ENCODE peak calls at places on chromosome 20, in nine cellular contexts. One of them, this sample, is unnamed.

GRCh38 chr20:2617099-2617714 is 35.2 kb upstream of the NOP56 start:
- DNase-seq in COR-L47: no peak
- DNase-seq in GM13977: peak; percentile 28
- DNase-seq in pulmonary artery endothelial cell: no peak
- DNase-seq in LoVo: no peak
- DNase-seq in endothelial cell of umbilical vein: no peak
- DNase-seq in stimulated activated CD8-positive, alpha-beta memory T cell treated with anti-CD3 and anti-CD28 coated beads, Interleukin-4, amount 100 ng/mL, for 1 hour: no peak
- DNase-seq in AG04449: no peak
- DNase-seq in ureter: no peak
- DNase-seq in this sample: no peak

GRCh38 chr20:59737816-59738215 is 133.5 kb downstream of the PHACTR3 start:
- DNase-seq in stimulated activated CD8-positive, alpha-beta memory T cell treated with anti-CD3 and anti-CD28 coated beads, Interleukin-4, amount 100 ng/mL, for 1 hour: no peak
- DNase-seq in COR-L47: no peak
- DNase-seq in pulmonary artery endothelial cell: no peak
- DNase-seq in AG04449: no peak
- DNase-seq in LoVo: no peak
- DNase-seq in endothelial cell of umbilical vein: no peak
- DNase-seq in GM13977: no peak
- DNase-seq in ureter: no peak
- DNase-seq in this sample: no peak

GRCh38 chr20:33826270-33826897 is 15.2 kb downstream of the CHMP4B start:
- DNase-seq in COR-L47: no peak
- DNase-seq in AG04449: no peak
- DNase-seq in endothelial cell of umbilical vein: no peak
- DNase-seq in GM13977: no peak
- DNase-seq in stimulated activated CD8-positive, alpha-beta memory T cell treated with anti-CD3 and anti-CD28 coated beads, Interleukin-4, amount 100 ng/mL, for 1 hour: no peak
- DNase-seq in ureter: no peak
- DNase-seq in LoVo: no peak
- DNase-seq in pulmonary artery endothelial cell: no peak
- DNase-seq in this sample: no peak

GRCh38 chr20:22757424-22758189 is 173.2 kb upstream of the FOXA2 start:
- DNase-seq in endothelial cell of umbilical vein: no peak
- DNase-seq in pulmonary artery endothelial cell: no peak
- DNase-seq in stimulated activated CD8-positive, alpha-beta memory T cell treated with anti-CD3 and anti-CD28 coated beads, Interleukin-4, amount 100 ng/mL, for 1 hour: no peak
- DNase-seq in GM13977: no peak
- DNase-seq in COR-L47: no peak
- DNase-seq in ureter: no peak
- DNase-seq in LoVo: no peak
- DNase-seq in AG04449: no peak
- DNase-seq in this sample: no peak

GRCh38 chr20:63979549-63980316 is at the start of gene SAMD10:
- DNase-seq in COR-L47: peak; percentile 79
- DNase-seq in AG04449: no peak
- DNase-seq in pulmonary artery endothelial cell: no peak
- DNase-seq in endothelial cell of umbilical vein: peak; percentile 35
- DNase-seq in LoVo: peak; percentile 30
- DNase-seq in stimulated activated CD8-positive, alpha-beta memory T cell treated with anti-CD3 and anti-CD28 coated beads, Interleukin-4, amount 100 ng/mL, for 1 hour: peak; percentile 49
- DNase-seq in ureter: no peak
- DNase-seq in GM13977: peak; percentile 89
- DNase-seq in this sample: peak; percentile 56

GRCh38 chr20:33711446-33711738 is 8.7 kb downstream of the PXMP4 start:
- DNase-seq in LoVo: no peak
- DNase-seq in endothelial cell of umbilical vein: no peak
- DNase-seq in COR-L47: no peak
- DNase-seq in GM13977: no peak
- DNase-seq in pulmonary artery endothelial cell: no peak
- DNase-seq in AG04449: no peak
- DNase-seq in stimulated activated CD8-positive, alpha-beta memory T cell treated with anti-CD3 and anti-CD28 coated beads, Interleukin-4, amount 100 ng/mL, for 1 hour: no peak
- DNase-seq in ureter: no peak
- DNase-seq in this sample: no peak

GRCh38 chr20:17811605-17811965 is 111.8 kb downstream of the BANF2 start:
- DNase-seq in stimulated activated CD8-positive, alpha-beta memory T cell treated with anti-CD3 and anti-CD28 coated beads, Interleukin-4, amount 100 ng/mL, for 1 hour: no peak
- DNase-seq in COR-L47: no peak
- DNase-seq in endothelial cell of umbilical vein: no peak
- DNase-seq in LoVo: no peak
- DNase-seq in ureter: no peak
- DNase-seq in GM13977: no peak
- DNase-seq in AG04449: no peak
- DNase-seq in pulmonary artery endothelial cell: no peak
- DNase-seq in this sample: no peak

GRCh38 chr20:38139919-38140753 is 24.9 kb downstream of the TGM2 start:
- DNase-seq in GM13977: no peak
- DNase-seq in pulmonary artery endothelial cell: no peak
- DNase-seq in endothelial cell of umbilical vein: peak; percentile 54
- DNase-seq in stimulated activated CD8-positive, alpha-beta memory T cell treated with anti-CD3 and anti-CD28 coated beads, Interleukin-4, amount 100 ng/mL, for 1 hour: no peak
- DNase-seq in ureter: no peak
- DNase-seq in COR-L47: peak; percentile 37
- DNase-seq in LoVo: no peak
- DNase-seq in AG04449: no peak
- DNase-seq in this sample: no peak

GRCh38 chr20:22861990-22862389 is 173.1 kb upstream of the SSTR4 start:
- DNase-seq in endothelial cell of umbilical vein: peak; percentile 74
- DNase-seq in LoVo: no peak
- DNase-seq in pulmonary artery endothelial cell: peak; percentile 33
- DNase-seq in ureter: no peak
- DNase-seq in stimulated activated CD8-positive, alpha-beta memory T cell treated with anti-CD3 and anti-CD28 coated beads, Interleukin-4, amount 100 ng/mL, for 1 hour: no peak
- DNase-seq in AG04449: no peak
- DNase-seq in COR-L47: no peak
- DNase-seq in GM13977: no peak
- DNase-seq in this sample: no peak

GRCh38 chr20:19265646-19266374 is 53.4 kb downstream of the SLC24A3 start:
- DNase-seq in AG04449: no peak
- DNase-seq in stimulated activated CD8-positive, alpha-beta memory T cell treated with anti-CD3 and anti-CD28 coated beads, Interleukin-4, amount 100 ng/mL, for 1 hour: no peak
- DNase-seq in ureter: peak; percentile 41
- DNase-seq in endothelial cell of umbilical vein: no peak
- DNase-seq in GM13977: peak; percentile 27
- DNase-seq in LoVo: no peak
- DNase-seq in pulmonary artery endothelial cell: no peak
- DNase-seq in COR-L47: no peak
- DNase-seq in this sample: no peak

GRCh38 chr20:51002633-51003032 is 20.3 kb downstream of the KCNG1 start:
- DNase-seq in ureter: no peak
- DNase-seq in stimulated activated CD8-positive, alpha-beta memory T cell treated with anti-CD3 and anti-CD28 coated beads, Interleukin-4, amount 100 ng/mL, for 1 hour: no peak
- DNase-seq in endothelial cell of umbilical vein: no peak
- DNase-seq in pulmonary artery endothelial cell: no peak
- DNase-seq in LoVo: no peak
- DNase-seq in AG04449: no peak
- DNase-seq in GM13977: no peak
- DNase-seq in COR-L47: no peak
- DNase-seq in this sample: no peak

GRCh38 chr20:18904192-18904591 is 90.6 kb downstream of the SCP2D1 start:
- DNase-seq in GM13977: no peak
- DNase-seq in pulmonary artery endothelial cell: no peak
- DNase-seq in ureter: no peak
- DNase-seq in endothelial cell of umbilical vein: no peak
- DNase-seq in stimulated activated CD8-positive, alpha-beta memory T cell treated with anti-CD3 and anti-CD28 coated beads, Interleukin-4, amount 100 ng/mL, for 1 hour: no peak
- DNase-seq in LoVo: no peak
- DNase-seq in AG04449: no peak
- DNase-seq in COR-L47: no peak
- DNase-seq in this sample: no peak

GRCh38 chr20:43751167-43752050 is 24.6 kb upstream of the GTSF1L start:
- DNase-seq in endothelial cell of umbilical vein: no peak
- DNase-seq in stimulated activated CD8-positive, alpha-beta memory T cell treated with anti-CD3 and anti-CD28 coated beads, Interleukin-4, amount 100 ng/mL, for 1 hour: no peak
- DNase-seq in ureter: no peak
- DNase-seq in pulmonary artery endothelial cell: no peak
- DNase-seq in LoVo: no peak
- DNase-seq in GM13977: peak; percentile 89
- DNase-seq in COR-L47: no peak
- DNase-seq in AG04449: no peak
- DNase-seq in this sample: no peak

GRCh38 chr20:5095931-5096330 is 23.8 kb downstream of the PCNA start:
- DNase-seq in AG04449: no peak
- DNase-seq in ureter: peak; percentile 32
- DNase-seq in pulmonary artery endothelial cell: no peak
- DNase-seq in stimulated activated CD8-positive, alpha-beta memory T cell treated with anti-CD3 and anti-CD28 coated beads, Interleukin-4, amount 100 ng/mL, for 1 hour: no peak
- DNase-seq in LoVo: no peak
- DNase-seq in GM13977: no peak
- DNase-seq in COR-L47: no peak
- DNase-seq in endothelial cell of umbilical vein: no peak
- DNase-seq in this sample: no peak

GRCh38 chr20:46584508-46584907 is 34.1 kb upstream of the OCSTAMP start:
- DNase-seq in stimulated activated CD8-positive, alpha-beta memory T cell treated with anti-CD3 and anti-CD28 coated beads, Interleukin-4, amount 100 ng/mL, for 1 hour: no peak
- DNase-seq in endothelial cell of umbilical vein: no peak
- DNase-seq in ureter: no peak
- DNase-seq in GM13977: no peak
- DNase-seq in pulmonary artery endothelial cell: no peak
- DNase-seq in COR-L47: no peak
- DNase-seq in LoVo: no peak
- DNase-seq in AG04449: no peak
- DNase-seq in this sample: no peak

GRCh38 chr20:50436052-50436656 is 74.0 kb upstream of the PTPN1 start:
- DNase-seq in pulmonary artery endothelial cell: no peak
- DNase-seq in stimulated activated CD8-positive, alpha-beta memory T cell treated with anti-CD3 and anti-CD28 coated beads, Interleukin-4, amount 100 ng/mL, for 1 hour: no peak
- DNase-seq in GM13977: no peak
- DNase-seq in AG04449: no peak
- DNase-seq in COR-L47: no peak
- DNase-seq in endothelial cell of umbilical vein: no peak
- DNase-seq in LoVo: no peak
- DNase-seq in ureter: no peak
- DNase-seq in this sample: no peak

GRCh38 chr20:42173440-42173839 is 555.3 kb upstream of the CHD6 start:
- DNase-seq in LoVo: no peak
- DNase-seq in endothelial cell of umbilical vein: no peak
- DNase-seq in ureter: no peak
- DNase-seq in stimulated activated CD8-positive, alpha-beta memory T cell treated with anti-CD3 and anti-CD28 coated beads, Interleukin-4, amount 100 ng/mL, for 1 hour: no peak
- DNase-seq in COR-L47: no peak
- DNase-seq in pulmonary artery endothelial cell: no peak
- DNase-seq in GM13977: no peak
- DNase-seq in AG04449: no peak
- DNase-seq in this sample: no peak

GRCh38 chr20:47011984-47012383 is 117.3 kb downstream of the EYA2 start:
- DNase-seq in AG04449: no peak
- DNase-seq in pulmonary artery endothelial cell: no peak
- DNase-seq in endothelial cell of umbilical vein: no peak
- DNase-seq in stimulated activated CD8-positive, alpha-beta memory T cell treated with anti-CD3 and anti-CD28 coated beads, Interleukin-4, amount 100 ng/mL, for 1 hour: no peak
- DNase-seq in GM13977: no peak
- DNase-seq in LoVo: no peak
- DNase-seq in ureter: no peak
- DNase-seq in COR-L47: no peak
- DNase-seq in this sample: no peak

GRCh38 chr20:14617123-14617522 is 279.7 kb upstream of the FLRT3 start:
- DNase-seq in GM13977: no peak
- DNase-seq in COR-L47: no peak
- DNase-seq in stimulated activated CD8-positive, alpha-beta memory T cell treated with anti-CD3 and anti-CD28 coated beads, Interleukin-4, amount 100 ng/mL, for 1 hour: no peak
- DNase-seq in pulmonary artery endothelial cell: no peak
- DNase-seq in endothelial cell of umbilical vein: no peak
- DNase-seq in LoVo: no peak
- DNase-seq in AG04449: no peak
- DNase-seq in ureter: no peak
- DNase-seq in this sample: no peak

GRCh38 chr20:53927990-53928389 is 142.4 kb downstream of the BCAS1 start:
- DNase-seq in AG04449: no peak
- DNase-seq in pulmonary artery endothelial cell: no peak
- DNase-seq in stimulated activated CD8-positive, alpha-beta memory T cell treated with anti-CD3 and anti-CD28 coated beads, Interleukin-4, amount 100 ng/mL, for 1 hour: no peak
- DNase-seq in LoVo: no peak
- DNase-seq in ureter: no peak
- DNase-seq in endothelial cell of umbilical vein: no peak
- DNase-seq in GM13977: no peak
- DNase-seq in COR-L47: no peak
- DNase-seq in this sample: no peak

GRCh38 chr20:37480915-37481314 is 40.1 kb upstream of the NNAT start:
- DNase-seq in GM13977: no peak
- DNase-seq in ureter: no peak
- DNase-seq in endothelial cell of umbilical vein: no peak
- DNase-seq in stimulated activated CD8-positive, alpha-beta memory T cell treated with anti-CD3 and anti-CD28 coated beads, Interleukin-4, amount 100 ng/mL, for 1 hour: no peak
- DNase-seq in AG04449: no peak
- DNase-seq in COR-L47: no peak
- DNase-seq in pulmonary artery endothelial cell: no peak
- DNase-seq in LoVo: no peak
- DNase-seq in this sample: no peak

GRCh38 chr20:63057133-63058117 is 50.7 kb upstream of the BHLHE23 start:
- DNase-seq in pulmonary artery endothelial cell: no peak
- DNase-seq in LoVo: no peak
- DNase-seq in AG04449: no peak
- DNase-seq in COR-L47: no peak
- DNase-seq in ureter: no peak
- DNase-seq in endothelial cell of umbilical vein: no peak
- DNase-seq in stimulated activated CD8-positive, alpha-beta memory T cell treated with anti-CD3 and anti-CD28 coated beads, Interleukin-4, amount 100 ng/mL, for 1 hour: no peak
- DNase-seq in GM13977: no peak
- DNase-seq in this sample: no peak